ENCODE peak calls at places on chromosomes 6 and 20, in five cellular contexts. H is HepG2, L is A549, T is GM12878, U is K562. W is an unnamed sample.
A peak's percentile ranks its signal among the peaks of the same experiment; 100 is the strongest.

GRCh38 chr6:9851541-9852380 is 563.1 kb downstream of the TFAP2A start:
- DNase-seq in H (no peak), L (peak; percentile 1), T (no peak), U (no peak), W (peak; percentile 86)

GRCh38 chr6:88538849-88539571 is 372.9 kb upstream of the CNR1 start:
- DNase-seq in H (no peak), L (no peak), T (no peak), U (no peak), W (peak; percentile 22)

GRCh38 chr6:116799945-116800344 is 28.9 kb downstream of the GPRC6A start:
- DNase-seq in H (no peak), L (no peak), T (no peak), U (no peak), W (no peak)

GRCh38 chr6:161116554-161117328 is 125.2 kb downstream of the MAP3K4 start:
- DNase-seq in H (no peak), L (no peak), T (no peak), U (no peak), W (no peak)

GRCh38 chr6:116680880-116681672 is at the start of gene KPNA5:
- DNase-seq in H (peak; percentile 92), L (peak; percentile 70), T (peak; percentile 69), U (peak; percentile 85), W (peak; percentile 95)

GRCh38 chr6:15160812-15161211 is 85.1 kb upstream of the JARID2 start:
- DNase-seq in H (no peak), L (no peak), T (no peak), U (no peak), W (no peak)

GRCh38 chr6:36927691-36928546 is 26.6 kb upstream of the PI16 start:
- DNase-seq in H (no peak), L (no peak), T (no peak), U (no peak), W (no peak)

GRCh38 chr6:13302751-13303667 is 25.3 kb downstream of the TBC1D7 start:
- DNase-seq in H (peak; percentile 80), L (peak; percentile 89), T (peak; percentile 90), U (peak; percentile 49), W (no peak)

GRCh38 chr20:51059862-51060261 is 37.0 kb upstream of the KCNG1 start:
- DNase-seq in H (no peak), L (no peak), T (no peak), U (no peak), W (no peak)

GRCh38 chr20:4519530-4519929 is 202.2 kb upstream of the PRND start:
- DNase-seq in H (no peak), L (no peak), T (no peak), U (peak; percentile 9), W (peak; percentile 78)

GRCh38 chr6:12578751-12579150 is 137.8 kb upstream of the PHACTR1 start:
- DNase-seq in H (no peak), L (no peak), T (no peak), U (no peak), W (no peak)

DNA sequence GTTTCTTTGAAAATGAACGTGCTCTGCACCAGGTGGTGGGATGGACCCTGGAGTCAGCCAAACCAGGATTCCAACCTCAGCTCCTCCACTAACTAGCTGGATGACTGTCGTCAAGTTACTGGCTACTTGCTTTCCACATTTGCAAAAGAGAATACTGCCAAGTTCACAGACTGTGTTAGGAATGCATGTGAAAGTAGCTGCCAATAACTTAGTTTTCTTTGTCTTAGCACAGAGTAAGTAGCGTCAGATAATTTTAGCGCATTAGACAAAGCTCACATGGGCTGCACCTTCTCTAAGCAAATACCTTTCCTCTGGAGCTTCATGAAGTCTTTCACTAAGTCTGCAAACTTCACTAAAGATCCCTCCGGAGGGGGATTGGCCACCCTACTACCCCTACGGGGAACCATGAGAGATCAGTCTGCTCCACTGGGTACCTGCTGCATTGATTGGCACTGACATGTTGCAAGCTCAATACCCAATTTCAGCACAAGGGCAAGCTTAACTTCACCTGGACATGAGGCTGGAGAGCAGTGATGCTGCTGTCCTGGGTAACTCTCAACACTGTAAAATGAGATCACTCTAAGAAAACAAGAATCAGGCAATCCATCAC is 113.9 kb downstream of the MBOAT1 start:
- DNase-seq in H (no peak), L (no peak), T (no peak), U (no peak), W (no peak)
- TF ChIP-seq REST in H (no peak), L (no peak), T (no peak), U (no peak), W (no peak)

DNA sequence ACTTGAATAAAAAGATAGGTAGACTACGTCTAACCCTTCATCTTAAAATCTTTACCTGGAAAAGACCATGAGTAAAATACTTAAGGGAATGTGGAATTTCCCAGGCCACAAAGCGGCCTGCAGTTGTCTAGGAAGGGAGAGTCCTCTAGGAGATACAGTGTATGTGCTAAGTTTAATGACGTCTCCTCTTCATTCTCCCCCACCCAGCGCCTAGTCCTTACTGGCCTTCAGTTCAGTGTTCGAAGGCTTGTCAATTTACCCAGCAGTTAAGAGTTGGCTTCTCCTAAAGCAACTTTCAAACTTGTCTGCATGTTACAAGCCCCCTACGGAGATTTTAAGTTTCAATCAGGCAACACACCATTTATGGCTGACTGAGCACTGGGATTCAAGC is 35.2 kb downstream of the HFE start:
- DNase-seq in H (peak; percentile 79), L (no peak), T (no peak), U (no peak), W (peak; percentile 68)
- H3K27ac ChIP-seq in H (peak overlapping the region; percentile 93), L (peak overlapping the region; percentile 98), T (peak overlapping the region; percentile 95), U (peak overlapping the region; percentile 95), W (peak overlapping the region; percentile 97)

DNA sequence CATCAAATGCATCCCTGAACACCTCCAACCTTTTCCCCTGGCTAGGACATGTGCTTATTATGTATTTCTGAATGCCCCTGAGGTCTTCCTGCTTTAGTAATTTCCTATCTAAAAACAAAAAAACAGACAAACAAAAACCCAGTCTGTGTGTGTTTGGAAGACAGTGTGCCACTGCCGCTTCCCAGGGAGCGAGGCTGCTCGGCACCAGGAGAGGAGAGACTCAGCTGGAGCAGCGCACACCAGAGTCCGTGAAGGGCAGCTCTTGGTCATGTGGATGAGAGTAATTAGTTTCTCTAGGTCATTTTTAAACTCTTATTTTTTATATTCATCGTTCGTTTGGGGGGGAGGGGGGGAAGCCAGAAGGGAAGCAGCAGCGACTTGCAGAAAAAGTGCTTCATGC is 10.0 kb upstream of the ANKRD60 start:
- DNase-seq in H (no peak), L (no peak), T (no peak), U (no peak), W (no peak)
- TF ChIP-seq JUNB in H (no peak), L (no peak), T (no peak), U (no peak), W (no peak)

DNA sequence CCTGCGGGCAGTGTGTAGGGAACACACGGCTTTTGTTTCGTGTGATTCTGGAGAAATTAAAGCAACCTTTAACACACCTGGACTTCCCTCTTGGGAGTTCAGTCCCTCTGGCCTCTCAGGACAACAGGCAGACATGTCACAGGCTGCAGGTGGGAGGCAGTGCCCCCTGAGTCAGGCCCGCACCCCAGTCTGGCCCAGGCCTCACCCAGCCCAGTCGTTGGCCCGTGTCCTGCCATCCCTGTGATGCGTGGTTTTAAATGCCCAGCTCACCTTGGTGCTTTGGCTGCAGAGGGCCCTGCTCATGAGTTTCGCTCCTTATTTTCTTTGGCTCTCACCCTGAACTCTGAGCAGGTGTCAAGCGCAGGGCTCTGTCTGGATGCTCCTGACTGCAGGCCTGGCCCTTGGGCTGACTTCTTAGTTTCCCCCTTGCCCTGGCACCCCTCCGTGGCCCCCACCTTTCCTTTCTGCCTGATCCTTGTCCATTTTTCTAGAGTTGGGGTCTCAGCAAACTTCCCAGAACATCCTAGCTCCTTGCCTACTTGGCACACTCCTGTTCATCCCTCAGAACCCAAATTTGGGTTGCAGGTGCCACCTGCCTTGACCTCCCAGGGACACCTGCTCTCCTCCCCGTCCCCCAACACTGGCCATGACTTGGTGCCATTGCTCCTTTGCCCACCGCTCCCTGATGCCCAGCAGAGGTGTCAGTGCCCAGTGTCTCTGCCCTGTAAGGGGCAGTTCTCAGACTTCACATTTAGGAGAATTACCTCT is 2.2 kb upstream of the CABLES2 start:
- DNase-seq in H (no peak), L (no peak), T (no peak), U (no peak), W (no peak)
- TF ChIP-seq REST in H (no peak), L (no peak), T (no peak), U (no peak), W (no peak)

GRCh38 chr6:4636141-4636880 is 139.9 kb upstream of the CDYL start:
- DNase-seq in H (no peak), L (no peak), T (no peak), U (no peak), W (no peak)
- H3K27ac ChIP-seq in H (no peak overlapping the region), L (no peak overlapping the region), T (no peak overlapping the region), U (no peak overlapping the region), W (no peak overlapping the region)

DNA sequence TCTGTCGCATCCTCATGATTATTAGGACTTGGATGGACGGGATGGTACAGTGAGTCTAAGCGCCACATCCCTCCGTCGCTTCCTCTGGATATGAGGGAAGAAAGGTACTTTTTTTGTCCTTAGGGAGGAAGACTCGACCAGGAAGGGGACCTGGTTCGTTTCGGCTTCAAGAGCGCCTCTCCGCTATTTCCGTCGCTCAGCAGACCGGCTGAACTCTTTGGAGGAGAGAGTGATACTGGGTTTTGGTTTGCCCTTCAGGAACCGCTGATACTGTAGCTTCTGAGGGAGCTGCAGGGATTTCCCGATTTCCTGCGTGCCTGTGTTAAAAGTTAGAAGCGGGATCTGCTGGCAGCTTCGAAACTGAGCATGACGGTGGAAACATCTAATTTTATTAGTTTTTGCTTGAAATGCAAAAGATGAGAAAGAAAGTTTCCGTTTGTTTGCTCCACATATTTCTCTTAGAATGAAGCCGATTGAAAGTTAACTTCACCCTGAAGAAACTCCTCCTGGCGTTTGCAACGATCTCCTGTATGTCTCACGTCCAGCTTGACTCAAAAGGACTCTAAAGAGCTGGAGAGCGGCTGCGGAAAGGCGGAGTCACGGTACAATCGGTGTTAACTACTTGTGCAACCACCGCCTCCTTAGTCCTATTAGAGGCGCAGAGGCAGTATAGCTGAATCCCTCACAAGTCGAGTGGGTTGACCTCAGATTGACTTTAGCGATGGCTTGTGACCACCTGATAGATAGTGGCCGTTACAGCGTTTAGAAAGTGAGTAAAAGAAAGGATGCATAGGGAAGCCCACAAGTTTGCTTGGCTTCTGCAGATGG is 129.4 kb downstream of the TRIM27 start:
- DNase-seq in H (peak; percentile 29), L (no peak), T (no peak), U (peak; percentile 38), W (peak; percentile 82)
- TF ChIP-seq JUNB in H (no peak), L (no peak), T (no peak), U (no peak), W (no peak)

W was measured in GM23338.